ENCODE peak calls at places on chromosomes 11 and 22, in eight cellular contexts. Z is choroid plexus epithelial cell, Y is GM12878, G is left ventricle myocardium inferior, N is cardiac muscle cell, K is MM.1S, O is BE2C, X is A549. F is an unnamed sample.

GRCh38 chr11:47786373-47786772 is 19.2 kb upstream of the FNBP4 start:
- DNase-seq in X (no peak), O (peak), N (peak), G (peak), Y (no peak), Z (peak), K (no peak), F (no peak)

GRCh38 chr11:70033711-70034070 is 44.4 kb upstream of the ANO1 start:
- DNase-seq in X (no peak), K (no peak), O (no peak), Y (no peak), G (no peak), Z (no peak), N (no peak), F (no peak)

GRCh38 chr22:49247194-49247924 is 580.3 kb downstream of the BRD1 start:
- DNase-seq in Y (no peak), X (no peak), K (no peak), Z (no peak), N (no peak), O (no peak), G (no peak), F (peak)

GRCh38 chr22:44587004-44587793 is 89.2 kb upstream of the RTL6 start:
- DNase-seq in O (peak), Z (peak), G (peak), X (no peak), K (no peak), N (peak), Y (no peak), F (no peak)

GRCh38 chr11:27119396-27119795 is 78.8 kb downstream of the BBOX1 start:
- DNase-seq in G (no peak), N (no peak), K (no peak), Y (no peak), O (no peak), Z (no peak), X (no peak), F (no peak)

GRCh38 chr11:132093861-132094260 is 723.4 kb downstream of the NTM start:
- DNase-seq in Y (peak), O (no peak), X (no peak), K (peak), Z (no peak), G (no peak), N (no peak), F (no peak)

GRCh38 chr22:25644122-25644521 is 79.6 kb downstream of the GRK3 start:
- DNase-seq in X (no peak), Z (no peak), Y (no peak), K (no peak), N (peak), O (no peak), G (peak), F (no peak)

GRCh38 chr11:128488471-128488870 is 98.9 kb downstream of the ETS1 start:
- DNase-seq in Z (peak), K (no peak), O (no peak), G (no peak), X (no peak), N (peak), Y (no peak), F (no peak)

GRCh38 chr11:64501500-64502427 is 89.3 kb upstream of the SLC22A12 start:
- DNase-seq in Z (no peak), N (no peak), X (no peak), Y (no peak), O (no peak), K (no peak), G (no peak), F (no peak)

DNA sequence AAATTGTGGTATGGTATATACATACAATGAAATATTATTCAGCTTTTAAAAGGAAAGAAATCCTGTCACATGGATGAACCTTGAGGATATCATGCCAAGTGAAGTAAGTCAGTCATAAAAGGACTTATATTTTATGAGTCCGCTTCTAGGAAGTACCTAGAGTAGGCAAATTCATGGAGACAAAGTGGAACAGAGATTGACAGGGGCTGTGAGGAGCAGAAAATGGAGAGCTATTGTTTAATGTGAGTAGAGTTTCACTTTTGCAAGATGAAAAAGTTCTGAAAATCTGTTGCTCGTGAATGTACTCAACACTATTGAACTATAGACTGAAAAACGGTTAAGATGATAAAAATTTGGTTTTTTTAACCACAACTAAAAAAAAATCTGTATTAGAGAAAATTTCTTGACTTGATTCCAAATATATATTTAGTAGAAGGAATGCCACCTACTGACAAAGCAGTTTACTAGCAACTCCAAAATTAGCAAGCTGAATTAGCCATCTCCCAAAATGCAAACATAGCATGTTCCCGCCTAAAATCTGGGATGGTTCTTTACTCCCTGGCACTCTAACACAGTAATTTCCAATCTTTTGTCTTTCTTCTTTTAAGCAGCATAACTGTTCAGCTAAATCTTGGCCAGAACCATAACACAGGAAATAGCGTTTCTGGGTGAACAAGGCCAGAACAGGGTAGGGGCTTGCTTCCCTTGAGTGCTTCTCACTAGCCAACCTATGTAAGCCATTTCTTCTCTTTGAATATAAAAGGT is 1.5 kb downstream of the UFD1 start:
- DNase-seq in X (no peak), O (no peak), Z (peak), K (peak), Y (no peak), G (no peak), N (peak), F (no peak)
- TF ChIP-seq CTCF in X (peak), O (peak), Z (peak), K (peak), Y (peak), G (peak), N (peak), F (no peak)

DNA sequence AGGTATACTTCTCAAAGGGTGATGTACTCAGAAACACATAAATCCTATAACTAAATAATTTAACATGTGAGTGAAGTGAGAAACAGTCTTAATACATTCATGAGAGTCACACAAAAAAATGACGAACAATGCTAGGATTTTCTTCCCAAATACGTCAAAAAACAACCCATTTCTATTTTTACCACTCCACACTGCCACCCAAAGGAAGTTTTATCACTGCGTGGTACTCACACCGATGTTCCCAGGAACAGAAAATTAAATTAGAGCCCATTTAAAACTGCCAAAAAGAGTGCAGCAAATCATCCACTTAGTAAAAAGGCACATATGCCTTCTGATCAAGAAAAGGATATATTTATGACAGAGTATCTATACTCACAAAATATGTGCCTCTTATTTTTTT is 710.9 kb upstream of the FAT3 start:
- DNase-seq in Y (no peak), K (no peak), O (no peak), X (no peak), N (no peak), Z (peak), G (no peak), F (no peak)
- TF ChIP-seq CTCF in Y (no peak), K (no peak), O (peak), X (peak), N (no peak), Z (peak), G (peak), F (peak)

GRCh38 chr22:22144858-22145257 is 99.7 kb upstream of the VPREB1 start:
- DNase-seq in X (no peak), G (no peak), Y (no peak), O (no peak), N (no peak), K (no peak), Z (peak), F (no peak)
- TF ChIP-seq CTCF in X (no peak), G (no peak), Y (no peak), O (no peak), N (no peak), K (no peak), Z (peak), F (peak)

GRCh38 chr11:45314900-45315299 is 28.8 kb upstream of the SYT13 start:
- DNase-seq in N (no peak), O (no peak), Z (no peak), Y (no peak), X (no peak), G (no peak), K (no peak), F (no peak)
- TF ChIP-seq CTCF in N (no peak), O (no peak), Z (no peak), Y (no peak), X (no peak), G (no peak), K (no peak), F (no peak)

GRCh38 chr22:27853404-27853803 is 51.8 kb upstream of the MN1 start:
- DNase-seq in G (no peak), Z (peak), Y (no peak), X (no peak), K (no peak), N (peak), O (peak), F (no peak)
- TF ChIP-seq CTCF in G (no peak), Z (no peak), Y (no peak), X (no peak), K (no peak), N (no peak), O (no peak), F (no peak)

DNA sequence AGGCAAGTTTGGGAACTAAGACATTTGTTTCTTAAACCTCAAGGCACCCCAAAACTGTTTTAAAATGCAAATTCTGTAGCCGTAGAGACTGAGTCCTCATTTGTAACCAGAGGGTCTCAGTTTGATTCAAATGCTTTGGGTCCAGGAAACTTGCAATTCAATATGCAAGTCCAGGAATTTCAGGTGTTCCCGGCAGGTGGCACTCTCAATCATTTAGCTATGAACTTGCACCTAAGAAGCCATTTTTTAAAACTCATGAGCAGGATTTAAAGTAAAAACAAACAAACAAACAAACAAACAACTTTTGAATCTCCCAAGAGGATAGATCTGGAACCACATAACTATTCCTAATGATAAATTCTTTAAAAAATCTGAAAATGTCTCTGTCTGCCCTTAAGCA is 8.7 kb upstream of the ABTB2 start:
- DNase-seq in N (no peak), O (peak), Y (no peak), X (no peak), Z (peak), K (peak), G (no peak), F (no peak)
- TF ChIP-seq CTCF in N (peak), O (peak), Y (peak), X (peak), Z (peak), K (peak), G (peak), F (peak)

DNA sequence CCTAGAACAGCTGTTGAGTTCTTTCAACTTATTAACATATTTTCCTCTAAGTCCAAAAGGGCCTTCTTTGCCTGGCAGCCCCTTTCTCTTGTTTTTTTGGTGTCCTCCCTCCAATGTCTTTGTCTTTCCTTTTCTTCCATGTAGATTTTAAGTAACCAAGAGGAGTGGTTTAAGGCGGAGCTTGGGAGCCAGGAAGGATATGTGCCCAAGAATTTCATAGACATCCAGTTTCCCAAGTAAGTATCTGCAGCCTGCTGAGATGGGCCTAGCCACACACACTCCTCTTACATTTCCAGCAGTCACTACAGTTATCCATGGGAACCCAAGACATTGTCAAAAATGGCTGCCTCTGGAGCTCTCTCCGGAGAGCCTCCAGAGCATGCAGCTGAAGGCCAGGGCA is 4.5 kb upstream of the TMA7B start:
- DNase-seq in Y (no peak), O (no peak), K (no peak), N (peak), X (no peak), Z (peak), G (no peak), F (no peak)
- TF ChIP-seq CTCF in Y (no peak), O (no peak), K (no peak), N (no peak), X (no peak), Z (no peak), G (no peak), F (no peak)

F was measured in type B pancreatic cell.